ENCODE peak calls at places on chromosomes 2 and 18, in seven cellular contexts. G is GM10248; O is endodermal cell; R is progenitor cell of endocrine pancreas; N is activated CD8-positive, alpha-beta memory T cell treated with anti-CD3 and anti-CD28 coated beads for 24 hours; A is left colon; X is fibroblast of lung. U is an unnamed sample.

GRCh38 chr2:187543488-187543887 is 10.7 kb downstream of the TFPI start:
- DNase-seq in G (no peak), A (no peak), R (no peak), O (no peak), X (no peak), N (no peak), U (no peak)

GRCh38 chr2:7452110-7452851 is 535.1 kb downstream of the RNF144A start:
- DNase-seq in G (no peak), X (no peak), A (no peak), R (no peak), N (peak), O (no peak), U (peak)

GRCh38 chr2:68448671-68449394 is 18.3 kb downstream of the FBXO48 start:
- DNase-seq in N (no peak), X (no peak), G (no peak), R (no peak), O (no peak), A (no peak), U (no peak)

GRCh38 chr2:233033672-233034071 is 1.2 kb downstream of the NEU2 start:
- DNase-seq in N (no peak), A (no peak), R (no peak), X (no peak), O (no peak), G (no peak), U (no peak)

GRCh38 chr2:237181844-237182243 is 96.2 kb downstream of the COPS8 start:
- DNase-seq in N (no peak), X (peak), G (no peak), A (no peak), O (no peak), R (no peak), U (peak)

GRCh38 chr2:99337931-99338580 is 867 bp downstream of the EIF5B start:
- DNase-seq in G (no peak), R (no peak), X (peak), O (no peak), N (no peak), A (no peak), U (no peak)

GRCh38 chr2:45258251-45258775 is 249.1 kb upstream of the SIX2 start:
- DNase-seq in R (no peak), G (no peak), O (no peak), N (no peak), A (no peak), X (no peak), U (peak)

GRCh38 chr2:89831686-89832498 is 1140.4 kb downstream of the RPIA start:
- DNase-seq in G (no peak), R (no peak), X (no peak), O (no peak), A (no peak), N (no peak), U (no peak)

GRCh38 chr2:176001281-176001902 is 675 bp downstream of the LNPK start:
- DNase-seq in R (no peak), G (peak), O (peak), A (peak), N (no peak), X (peak), U (peak)

GRCh38 chr2:26745609-26746327 is 18.3 kb upstream of the SLC35F6 start:
- DNase-seq in O (peak), A (peak), G (peak), N (peak), X (peak), R (peak), U (peak)

GRCh38 chr18:48777026-48777736 is 173.6 kb downstream of the SMAD7 start:
- DNase-seq in X (peak), N (peak), A (peak), O (peak), G (peak), R (peak), U (peak)

GRCh38 chr2:227404575-227404974 is 16.8 kb upstream of the SCYGR1 start:
- DNase-seq in N (no peak), A (no peak), X (no peak), R (no peak), O (no peak), G (no peak), U (no peak)

GRCh38 chr2:26482211-26483026 is 4.5 kb upstream of the OTOF start:
- DNase-seq in X (no peak), O (no peak), R (no peak), N (no peak), G (no peak), A (no peak), U (no peak)

GRCh38 chr2:62304429-62305417 is 108.8 kb downstream of the B3GNT2 start:
- DNase-seq in R (no peak), N (peak), O (peak), X (peak), A (peak), G (no peak), U (peak)

GRCh38 chr2:174836345-174836999 is 72.2 kb upstream of the CHRNA1 start:
- DNase-seq in N (no peak), G (no peak), R (no peak), O (no peak), A (no peak), X (peak), U (no peak)

GRCh38 chr2:209648714-209649113 is 122.9 kb upstream of the UNC80 start:
- DNase-seq in N (no peak), O (no peak), G (no peak), X (peak), R (no peak), A (no peak), U (no peak)

GRCh38 chr2:69957970-69958369 is 3.5 kb downstream of the ASPRV1 start:
- DNase-seq in X (peak), G (no peak), A (no peak), O (no peak), R (no peak), N (no peak), U (peak)

GRCh38 chr2:157190151-157190550 is 67.4 kb upstream of the GALNT5 start:
- DNase-seq in N (no peak), R (no peak), A (no peak), X (peak), O (no peak), G (no peak), U (peak)

U was measured in islet precursor cell.